ENCODE peak calls at places on chromosomes 7 and 10, in seven cellular contexts. W is T-cell, O is ovary, Z is astrocyte of the spinal cord, B is HuH-7, Q is psoas muscle, D is AG04449. F is an unnamed sample.
A peak's percentile ranks its signal among the peaks of the same experiment; 100 is the strongest.

GRCh38 chr10:59382831-59383295 is 20.5 kb upstream of the FAM13C start:
- DNase-seq in O (peak; percentile 26), D (no peak), Q (no peak), B (no peak), Z (peak; percentile 74), W (no peak), F (no peak)

GRCh38 chr10:15255961-15256360 is 87.5 kb upstream of the NMT2 start:
- DNase-seq in B (no peak), Z (no peak), D (no peak), Q (no peak), W (no peak), O (no peak), F (no peak)

GRCh38 chr7:45071528-45071927 is 17.2 kb downstream of the NACAD start:
- DNase-seq in O (no peak), W (no peak), D (no peak), B (no peak), Q (no peak), Z (no peak), F (no peak)

GRCh38 chr7:100783804-100784203 is 43.5 kb downstream of the EPHB4 start:
- DNase-seq in Z (no peak), W (no peak), O (no peak), D (no peak), Q (no peak), B (no peak), F (no peak)

GRCh38 chr7:36406156-36406555 is 16.5 kb downstream of the ANLN start:
- DNase-seq in O (no peak), D (no peak), Q (no peak), W (no peak), Z (no peak), B (no peak), F (no peak)

GRCh38 chr10:34967411-34967880 is 122.7 kb downstream of the CUL2 start:
- DNase-seq in Q (peak; percentile 56), D (peak; percentile 59), Z (peak; percentile 96), O (peak; percentile 84), W (no peak), B (no peak), F (no peak)

GRCh38 chr10:95214793-95215192 is 20.8 kb downstream of the ACSM6 start:
- DNase-seq in O (no peak), Q (no peak), W (no peak), D (no peak), B (no peak), Z (peak; percentile 57), F (no peak)

GRCh38 chr7:33334349-33334748 is 205.0 kb downstream of the BBS9 start:
- DNase-seq in D (no peak), B (peak; percentile 10), Z (peak; percentile 29), W (no peak), O (no peak), Q (no peak), F (no peak)

GRCh38 chr7:105799006-105799405 is 77.4 kb downstream of the ATXN7L1 start:
- DNase-seq in D (no peak), W (no peak), Z (no peak), B (no peak), O (no peak), Q (no peak), F (no peak)

GRCh38 chr10:64477791-64478190 is 956.6 kb downstream of the REEP3 start:
- DNase-seq in Q (no peak), D (no peak), Z (no peak), O (no peak), B (no peak), W (no peak), F (no peak)

GRCh38 chr7:112635742-112636141 is 154.5 kb downstream of the TMEM168 start:
- DNase-seq in D (no peak), W (no peak), B (no peak), Q (no peak), Z (no peak), O (no peak), F (no peak)

GRCh38 chr10:128875030-128875744 is 591.9 kb upstream of the MGMT start:
- DNase-seq in Q (no peak), W (no peak), B (no peak), Z (no peak), D (no peak), O (no peak), F (no peak)

GRCh38 chr10:129063877-129064276 is 403.2 kb upstream of the MGMT start:
- DNase-seq in D (no peak), Z (no peak), B (no peak), Q (no peak), W (no peak), O (no peak), F (no peak)

GRCh38 chr7:150324366-150324961 is 1.1 kb upstream of the ACTR3C start:
- DNase-seq in Q (no peak), W (no peak), B (no peak), O (peak; percentile 42), D (no peak), Z (peak; percentile 25), F (no peak)

GRCh38 chr10:73905256-73906018 is 5.5 kb upstream of the PLAU start:
- DNase-seq in O (no peak), Q (no peak), Z (no peak), B (no peak), D (no peak), W (no peak), F (no peak)

GRCh38 chr10:21519981-21520436 is 5.5 kb downstream of the SKIDA1 start:
- DNase-seq in Z (peak; percentile 86), Q (no peak), B (peak; percentile 28), O (no peak), W (no peak), D (no peak), F (no peak)

GRCh38 chr7:70838292-70838907 is 293.5 kb upstream of the GALNT17 start:
- DNase-seq in B (no peak), Z (no peak), D (no peak), W (no peak), Q (no peak), O (no peak), F (no peak)

GRCh38 chr10:48305905-48306264 is 592 bp upstream of the MAPK8 start:
- DNase-seq in Q (no peak), B (no peak), W (no peak), Z (no peak), O (no peak), D (no peak), F (no peak)

GRCh38 chr7:142391191-142391992 is 133.5 kb upstream of the PRSS58 start:
- DNase-seq in Z (no peak), B (peak; percentile 21), O (no peak), Q (peak; percentile 61), W (peak; percentile 17), D (no peak), F (peak; percentile 49)

F was measured in activated CD4-positive, alpha-beta T cell treated with anti-CD3 and anti-CD28 coated beads, Interleukin-2, amount 50 U/mL, for 1 hour.